ENCODE peak calls at places on chromosome 12, in ten cellular contexts. One of them, this sample, is unnamed.

GRCh38 chr12:77725611-77726010 is 105.1 kb upstream of the NAV3 start:
- DNase-seq in lung: no peak
- DNase-seq in upper lobe of right lung: no peak
- DNase-seq in brain microvascular endothelial cell: peak; percentile 92
- DNase-seq in astrocyte: peak; percentile 95
- DNase-seq in thyroid gland: no peak
- DNase-seq in fibroblast of lung: peak; percentile 39
- DNase-seq in Peyer's patch: no peak
- DNase-seq in vagina: no peak
- DNase-seq in left lung: no peak
- DNase-seq in this sample: no peak

GRCh38 chr12:124774462-124775167 is 89.0 kb downstream of the SCARB1 start:
- DNase-seq in lung: no peak
- DNase-seq in upper lobe of right lung: no peak
- DNase-seq in brain microvascular endothelial cell: peak; percentile 97
- DNase-seq in astrocyte: peak; percentile 99
- DNase-seq in thyroid gland: no peak
- DNase-seq in fibroblast of lung: peak; percentile 86
- DNase-seq in Peyer's patch: no peak
- DNase-seq in vagina: no peak
- DNase-seq in left lung: no peak
- DNase-seq in this sample: peak; percentile 92

GRCh38 chr12:106976013-106976658 is 10.8 kb downstream of the MTERF2 start:
- DNase-seq in lung: no peak
- DNase-seq in upper lobe of right lung: no peak
- DNase-seq in brain microvascular endothelial cell: peak; percentile 52
- DNase-seq in astrocyte: peak; percentile 75
- DNase-seq in thyroid gland: no peak
- DNase-seq in fibroblast of lung: peak; percentile 86
- DNase-seq in Peyer's patch: no peak
- DNase-seq in vagina: no peak
- DNase-seq in left lung: no peak
- DNase-seq in this sample: no peak

GRCh38 chr12:62691309-62691708 is 224.7 kb downstream of the MON2 start:
- DNase-seq in lung: no peak
- DNase-seq in upper lobe of right lung: no peak
- DNase-seq in brain microvascular endothelial cell: no peak
- DNase-seq in astrocyte: no peak
- DNase-seq in thyroid gland: no peak
- DNase-seq in fibroblast of lung: no peak
- DNase-seq in Peyer's patch: no peak
- DNase-seq in vagina: no peak
- DNase-seq in left lung: no peak
- DNase-seq in this sample: no peak

GRCh38 chr12:50642035-50642451 is 121.9 kb upstream of the ATF1 start:
- DNase-seq in lung: no peak
- DNase-seq in upper lobe of right lung: no peak
- DNase-seq in brain microvascular endothelial cell: peak; percentile 85
- DNase-seq in astrocyte: peak; percentile 92
- DNase-seq in thyroid gland: no peak
- DNase-seq in fibroblast of lung: peak; percentile 55
- DNase-seq in Peyer's patch: no peak
- DNase-seq in vagina: no peak
- DNase-seq in left lung: no peak
- DNase-seq in this sample: no peak

GRCh38 chr12:79326225-79326624 is 364.5 kb downstream of the PAWR start:
- DNase-seq in lung: no peak
- DNase-seq in upper lobe of right lung: no peak
- DNase-seq in brain microvascular endothelial cell: no peak
- DNase-seq in astrocyte: no peak
- DNase-seq in thyroid gland: no peak
- DNase-seq in fibroblast of lung: peak; percentile 17
- DNase-seq in Peyer's patch: no peak
- DNase-seq in vagina: no peak
- DNase-seq in left lung: no peak
- DNase-seq in this sample: no peak

GRCh38 chr12:27542628-27543027 is 18.6 kb downstream of the PPFIBP1 start:
- DNase-seq in lung: no peak
- DNase-seq in upper lobe of right lung: no peak
- DNase-seq in brain microvascular endothelial cell: peak; percentile 95
- DNase-seq in astrocyte: peak; percentile 97
- DNase-seq in thyroid gland: no peak
- DNase-seq in fibroblast of lung: peak; percentile 90
- DNase-seq in Peyer's patch: no peak
- DNase-seq in vagina: no peak
- DNase-seq in left lung: no peak
- DNase-seq in this sample: no peak

GRCh38 chr12:5965950-5966383 is 20.9 kb upstream of the ANO2 start:
- DNase-seq in lung: no peak
- DNase-seq in upper lobe of right lung: peak; percentile 74
- DNase-seq in brain microvascular endothelial cell: peak; percentile 28
- DNase-seq in astrocyte: peak; percentile 10
- DNase-seq in thyroid gland: peak; percentile 47
- DNase-seq in fibroblast of lung: peak; percentile 49
- DNase-seq in Peyer's patch: no peak
- DNase-seq in vagina: peak; percentile 79
- DNase-seq in left lung: no peak
- DNase-seq in this sample: no peak

GRCh38 chr12:103814436-103814835 is 26.6 kb downstream of the NT5DC3 start:
- DNase-seq in lung: no peak
- DNase-seq in upper lobe of right lung: no peak
- DNase-seq in brain microvascular endothelial cell: no peak
- DNase-seq in astrocyte: peak; percentile 28
- DNase-seq in thyroid gland: no peak
- DNase-seq in fibroblast of lung: no peak
- DNase-seq in Peyer's patch: no peak
- DNase-seq in vagina: no peak
- DNase-seq in left lung: no peak
- DNase-seq in this sample: no peak

GRCh38 chr12:31324845-31325523 is 966 bp downstream of the SINHCAF start:
- DNase-seq in lung: peak; percentile 58
- DNase-seq in upper lobe of right lung: peak; percentile 81
- DNase-seq in brain microvascular endothelial cell: peak; percentile 43
- DNase-seq in astrocyte: peak; percentile 36
- DNase-seq in thyroid gland: peak; percentile 56
- DNase-seq in fibroblast of lung: peak; percentile 68
- DNase-seq in Peyer's patch: peak; percentile 78
- DNase-seq in vagina: no peak
- DNase-seq in left lung: peak; percentile 87
- DNase-seq in this sample: peak; percentile 75

GRCh38 chr12:115222220-115222619 is 538.2 kb upstream of the TBX3 start:
- DNase-seq in lung: no peak
- DNase-seq in upper lobe of right lung: no peak
- DNase-seq in brain microvascular endothelial cell: no peak
- DNase-seq in astrocyte: no peak
- DNase-seq in thyroid gland: no peak
- DNase-seq in fibroblast of lung: no peak
- DNase-seq in Peyer's patch: no peak
- DNase-seq in vagina: no peak
- DNase-seq in left lung: no peak
- DNase-seq in this sample: no peak

GRCh38 chr12:121996945-121997612 is 24.6 kb upstream of the BCL7A start:
- DNase-seq in lung: no peak
- DNase-seq in upper lobe of right lung: no peak
- DNase-seq in brain microvascular endothelial cell: no peak
- DNase-seq in astrocyte: no peak
- DNase-seq in thyroid gland: no peak
- DNase-seq in fibroblast of lung: no peak
- DNase-seq in Peyer's patch: no peak
- DNase-seq in vagina: no peak
- DNase-seq in left lung: no peak
- DNase-seq in this sample: no peak

GRCh38 chr12:5083955-5084849 is 40.5 kb downstream of the KCNA5 start:
- DNase-seq in lung: no peak
- DNase-seq in upper lobe of right lung: no peak
- DNase-seq in brain microvascular endothelial cell: peak; percentile 74
- DNase-seq in astrocyte: peak; percentile 81
- DNase-seq in thyroid gland: peak; percentile 25
- DNase-seq in fibroblast of lung: peak; percentile 75
- DNase-seq in Peyer's patch: no peak
- DNase-seq in vagina: no peak
- DNase-seq in left lung: no peak
- DNase-seq in this sample: peak; percentile 14

GRCh38 chr12:41521872-41522379 is 333.8 kb downstream of the PDZRN4 start:
- DNase-seq in lung: no peak
- DNase-seq in upper lobe of right lung: no peak
- DNase-seq in brain microvascular endothelial cell: peak; percentile 62
- DNase-seq in astrocyte: peak; percentile 94
- DNase-seq in thyroid gland: no peak
- DNase-seq in fibroblast of lung: peak; percentile 89
- DNase-seq in Peyer's patch: no peak
- DNase-seq in vagina: no peak
- DNase-seq in left lung: no peak
- DNase-seq in this sample: peak; percentile 13

GRCh38 chr12:43676183-43676813 is 82.3 kb downstream of the PUS7L start:
- DNase-seq in lung: no peak
- DNase-seq in upper lobe of right lung: no peak
- DNase-seq in brain microvascular endothelial cell: no peak
- DNase-seq in astrocyte: no peak
- DNase-seq in thyroid gland: no peak
- DNase-seq in fibroblast of lung: peak; percentile 6
- DNase-seq in Peyer's patch: no peak
- DNase-seq in vagina: no peak
- DNase-seq in left lung: no peak
- DNase-seq in this sample: peak; percentile 9

GRCh38 chr12:31368666-31369361 is 42.9 kb upstream of the SINHCAF start:
- DNase-seq in lung: no peak
- DNase-seq in upper lobe of right lung: peak; percentile 21
- DNase-seq in brain microvascular endothelial cell: no peak
- DNase-seq in astrocyte: no peak
- DNase-seq in thyroid gland: no peak
- DNase-seq in fibroblast of lung: no peak
- DNase-seq in Peyer's patch: no peak
- DNase-seq in vagina: no peak
- DNase-seq in left lung: no peak
- DNase-seq in this sample: no peak

GRCh38 chr12:94589591-94590001 is 60.8 kb downstream of the TMCC3 start:
- DNase-seq in lung: no peak
- DNase-seq in upper lobe of right lung: no peak
- DNase-seq in brain microvascular endothelial cell: no peak
- DNase-seq in astrocyte: no peak
- DNase-seq in thyroid gland: no peak
- DNase-seq in fibroblast of lung: no peak
- DNase-seq in Peyer's patch: no peak
- DNase-seq in vagina: no peak
- DNase-seq in left lung: no peak
- DNase-seq in this sample: no peak

GRCh38 chr12:26461799-26462198 is 266.4 kb downstream of the SSPN start:
- DNase-seq in lung: no peak
- DNase-seq in upper lobe of right lung: no peak
- DNase-seq in brain microvascular endothelial cell: no peak
- DNase-seq in astrocyte: no peak
- DNase-seq in thyroid gland: no peak
- DNase-seq in fibroblast of lung: no peak
- DNase-seq in Peyer's patch: no peak
- DNase-seq in vagina: no peak
- DNase-seq in left lung: no peak
- DNase-seq in this sample: peak; percentile 20

GRCh38 chr12:26466709-26467108 is 271.3 kb downstream of the SSPN start:
- DNase-seq in lung: no peak
- DNase-seq in upper lobe of right lung: no peak
- DNase-seq in brain microvascular endothelial cell: no peak
- DNase-seq in astrocyte: no peak
- DNase-seq in thyroid gland: no peak
- DNase-seq in fibroblast of lung: peak; percentile 22
- DNase-seq in Peyer's patch: no peak
- DNase-seq in vagina: no peak
- DNase-seq in left lung: no peak
- DNase-seq in this sample: no peak

GRCh38 chr12:26460361-26460760 is 265.0 kb downstream of the SSPN start:
- DNase-seq in lung: no peak
- DNase-seq in upper lobe of right lung: no peak
- DNase-seq in brain microvascular endothelial cell: no peak
- DNase-seq in astrocyte: no peak
- DNase-seq in thyroid gland: no peak
- DNase-seq in fibroblast of lung: no peak
- DNase-seq in Peyer's patch: no peak
- DNase-seq in vagina: no peak
- DNase-seq in left lung: no peak
- DNase-seq in this sample: no peak

GRCh38 chr12:26469801-26470200 is 274.4 kb downstream of the SSPN start:
- DNase-seq in lung: no peak
- DNase-seq in upper lobe of right lung: no peak
- DNase-seq in brain microvascular endothelial cell: no peak
- DNase-seq in astrocyte: no peak
- DNase-seq in thyroid gland: no peak
- DNase-seq in fibroblast of lung: no peak
- DNase-seq in Peyer's patch: no peak
- DNase-seq in vagina: no peak
- DNase-seq in left lung: no peak
- DNase-seq in this sample: no peak

GRCh38 chr12:26465419-26466097 is 270.2 kb downstream of the SSPN start:
- DNase-seq in lung: no peak
- DNase-seq in upper lobe of right lung: no peak
- DNase-seq in brain microvascular endothelial cell: no peak
- DNase-seq in astrocyte: peak; percentile 2
- DNase-seq in thyroid gland: no peak
- DNase-seq in fibroblast of lung: peak; percentile 9
- DNase-seq in Peyer's patch: no peak
- DNase-seq in vagina: no peak
- DNase-seq in left lung: no peak
- DNase-seq in this sample: no peak
- TF ChIP-seq CTCF in lung: no peak
- TF ChIP-seq CTCF in upper lobe of right lung: no peak
- TF ChIP-seq CTCF in brain microvascular endothelial cell: peak; percentile 38
- TF ChIP-seq CTCF in astrocyte: no peak
- TF ChIP-seq CTCF in thyroid gland: no peak
- TF ChIP-seq CTCF in fibroblast of lung: no peak
- TF ChIP-seq CTCF in Peyer's patch: no peak
- TF ChIP-seq CTCF in vagina: no peak
- TF ChIP-seq CTCF in left lung: no peak
- TF ChIP-seq CTCF in this sample: peak; percentile 2

GRCh38 chr12:91622981-91623380 is 440.4 kb upstream of the DCN start:
- DNase-seq in lung: no peak
- DNase-seq in upper lobe of right lung: no peak
- DNase-seq in brain microvascular endothelial cell: no peak
- DNase-seq in astrocyte: no peak
- DNase-seq in thyroid gland: no peak
- DNase-seq in fibroblast of lung: no peak
- DNase-seq in Peyer's patch: no peak
- DNase-seq in vagina: no peak
- DNase-seq in left lung: no peak
- DNase-seq in this sample: no peak
- H3K36me3 ChIP-seq in lung: no peaks in the 10 kb centered on the region
- H3K36me3 ChIP-seq in upper lobe of right lung: no peaks in the 10 kb centered on the region
- H3K36me3 ChIP-seq in brain microvascular endothelial cell: no peaks in the 10 kb centered on the region
- H3K36me3 ChIP-seq in astrocyte: no peaks in the 10 kb centered on the region
- H3K36me3 ChIP-seq in thyroid gland: no peaks in the 10 kb centered on the region
- H3K36me3 ChIP-seq in fibroblast of lung: no peaks in the 10 kb centered on the region
- H3K36me3 ChIP-seq in Peyer's patch: no peaks in the 10 kb centered on the region
- H3K36me3 ChIP-seq in vagina: no peaks in the 10 kb centered on the region
- H3K36me3 ChIP-seq in left lung: no peaks in the 10 kb centered on the region
- H3K36me3 ChIP-seq in this sample: no peaks in the 10 kb centered on the region

GRCh38 chr12:63821781-63822251 is 22.7 kb upstream of the SRGAP1 start:
- DNase-seq in lung: no peak
- DNase-seq in upper lobe of right lung: no peak
- DNase-seq in brain microvascular endothelial cell: peak; percentile 41
- DNase-seq in astrocyte: no peak
- DNase-seq in thyroid gland: peak; percentile 11
- DNase-seq in fibroblast of lung: peak; percentile 49
- DNase-seq in Peyer's patch: no peak
- DNase-seq in vagina: no peak
- DNase-seq in left lung: peak; percentile 79
- DNase-seq in this sample: no peak
- H3K4me3 ChIP-seq in lung: peak overlapping the region; percentile 6
- H3K4me3 ChIP-seq in upper lobe of right lung: peak overlapping the region; percentile 39
- H3K4me3 ChIP-seq in brain microvascular endothelial cell: peak overlapping the region; percentile 67
- H3K4me3 ChIP-seq in astrocyte: peak overlapping the region; percentile 58
- H3K4me3 ChIP-seq in thyroid gland: no peak overlapping the region
- H3K4me3 ChIP-seq in fibroblast of lung: peak overlapping the region; percentile 60
- H3K4me3 ChIP-seq in Peyer's patch: peak overlapping the region; percentile 22
- H3K4me3 ChIP-seq in vagina: peak overlapping the region; percentile 46
- H3K4me3 ChIP-seq in left lung: peak overlapping the region; percentile 14
- H3K4me3 ChIP-seq in this sample: no peak overlapping the region

GRCh38 chr12:53268009-53268636 is at the start of gene ESPL1:
- DNase-seq in lung: peak; percentile 62
- DNase-seq in upper lobe of right lung: peak; percentile 85
- DNase-seq in brain microvascular endothelial cell: peak; percentile 65
- DNase-seq in astrocyte: peak; percentile 57
- DNase-seq in thyroid gland: peak; percentile 67
- DNase-seq in fibroblast of lung: peak; percentile 72
- DNase-seq in Peyer's patch: peak; percentile 79
- DNase-seq in vagina: no peak
- DNase-seq in left lung: peak; percentile 91
- DNase-seq in this sample: peak; percentile 97
- TF ChIP-seq CTCF in lung: peak; percentile 2
- TF ChIP-seq CTCF in upper lobe of right lung: peak; percentile 43
- TF ChIP-seq CTCF in brain microvascular endothelial cell: peak; percentile 57
- TF ChIP-seq CTCF in astrocyte: no peak
- TF ChIP-seq CTCF in thyroid gland: no peak
- TF ChIP-seq CTCF in fibroblast of lung: peak; percentile 21
- TF ChIP-seq CTCF in Peyer's patch: peak; percentile 58
- TF ChIP-seq CTCF in vagina: peak; percentile 28
- TF ChIP-seq CTCF in left lung: peak; percentile 35
- TF ChIP-seq CTCF in this sample: peak; percentile 49

This sample was measured in GM06990.